ENCODE peak calls at places on chromosomes 5 and 9, in eight cellular contexts. G, V, X, N, B, S, J and C are unnamed samples.
A peak's percentile ranks its signal among the peaks of the same experiment; 100 is the strongest.

GRCh38 chr5:169013846-169014245 is 287.1 kb downstream of the SLIT3 start:
- DNase-seq in G (no peak), J (no peak), S (no peak), X (no peak), N (no peak), B (no peak), V (peak; percentile 77), C (no peak)

GRCh38 chr9:5441043-5441442 is 3.3 kb upstream of the PLGRKT start:
- DNase-seq in X (peak; percentile 42), S (no peak), J (no peak), V (no peak), G (no peak), B (no peak), N (no peak), C (peak; percentile 79)

GRCh38 chr9:94692601-94693000 is 33.9 kb upstream of the AOPEP start:
- DNase-seq in J (no peak), X (peak; percentile 81), S (no peak), N (no peak), V (no peak), G (no peak), B (no peak), C (no peak)

GRCh38 chr5:67287795-67288194 is 91.2 kb upstream of the CD180 start:
- DNase-seq in N (no peak), G (no peak), B (no peak), V (no peak), X (no peak), J (no peak), S (no peak), C (peak; percentile 72)

GRCh38 chr5:133741396-133741795 is 129.1 kb upstream of the FSTL4 start:
- DNase-seq in G (no peak), B (no peak), N (no peak), V (no peak), S (no peak), X (no peak), J (no peak), C (no peak)

GRCh38 chr9:94805585-94805984 is 79.1 kb downstream of the AOPEP start:
- DNase-seq in B (no peak), G (no peak), V (peak; percentile 58), N (no peak), X (peak; percentile 99), S (peak; percentile 75), J (peak; percentile 53), C (peak; percentile 97)

GRCh38 chr5:55232194-55232984 is 1.0 kb downstream of the CCNO start:
- DNase-seq in X (peak; percentile 55), G (peak; percentile 30), V (no peak), J (peak; percentile 49), S (no peak), N (no peak), B (no peak), C (no peak)

GRCh38 chr9:30178586-30178985 is 2205.9 kb upstream of the ACO1 start:
- DNase-seq in J (no peak), S (no peak), G (no peak), N (no peak), X (no peak), V (no peak), B (no peak), C (no peak)

GRCh38 chr5:1497795-1498622 is 25.8 kb downstream of the LPCAT1 start:
- DNase-seq in G (no peak), J (peak; percentile 39), X (no peak), B (no peak), N (peak; percentile 58), V (peak; percentile 64), S (no peak), C (no peak)
- TF ChIP-seq POLR2A in G (no peak), J (no peak), X (no peak), B (no peak), N (no peak), V (no peak), S (no peak), C (no peak)

DNA sequence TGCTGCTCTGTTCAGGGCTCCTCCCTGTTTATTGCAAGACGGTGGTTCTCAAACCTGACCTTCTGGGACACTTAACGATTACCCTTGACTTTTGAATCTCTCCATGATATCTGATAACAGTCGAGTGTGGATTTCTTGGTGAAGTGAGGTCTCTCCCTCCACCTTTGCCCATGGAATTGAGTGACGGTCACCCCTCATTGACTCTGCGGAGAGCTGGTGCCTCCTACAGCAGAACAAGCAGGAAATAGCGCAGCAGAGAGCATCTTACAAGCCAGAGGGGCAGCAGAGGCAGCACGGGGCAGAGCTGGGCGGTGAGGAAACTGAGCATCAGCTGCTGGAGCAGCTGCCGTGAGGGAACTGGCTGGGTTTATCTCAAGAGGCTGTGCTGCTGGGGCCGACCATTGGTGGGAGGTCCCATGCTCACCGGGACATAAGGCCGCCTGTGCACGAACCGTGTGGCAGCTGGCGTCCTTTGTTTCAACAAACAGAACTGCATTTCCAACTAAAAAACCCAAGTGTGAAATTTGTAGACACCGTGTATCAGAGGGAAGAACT is 189.8 kb downstream of the MTRR start:
- DNase-seq in B (no peak), S (no peak), J (no peak), N (no peak), X (no peak), V (no peak), G (no peak), C (no peak)
- TF ChIP-seq POLR2A in B (no peak), S (no peak), J (no peak), N (no peak), X (no peak), V (no peak), G (no peak), C (no peak)

DNA sequence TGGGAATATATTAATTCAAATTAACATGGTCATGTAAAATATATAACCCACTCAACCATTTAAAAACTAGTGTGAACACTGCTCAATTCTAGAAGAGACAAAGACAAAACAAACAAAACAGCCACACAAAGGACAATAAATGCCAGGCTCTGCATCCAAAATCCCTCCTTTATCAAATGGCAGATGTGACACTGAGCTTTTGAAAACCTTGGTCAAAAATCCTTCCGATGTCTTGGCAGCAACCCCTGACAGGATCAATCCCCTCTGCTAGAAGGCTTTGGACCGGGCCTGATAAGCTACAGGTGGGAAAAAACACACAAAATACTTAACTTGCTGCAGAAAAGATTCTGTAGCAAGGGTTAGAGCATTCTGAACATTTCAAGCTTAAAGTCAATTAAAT is 61.5 kb downstream of the ZFR start:
- DNase-seq in B (no peak), J (no peak), G (no peak), X (no peak), N (no peak), S (no peak), V (no peak), C (no peak)
- TF ChIP-seq POLR2A in B (no peak), J (no peak), G (no peak), X (no peak), N (no peak), S (no peak), V (no peak), C (no peak)

GRCh38 chr5:138438724-138439536 is at the start of gene REEP2:
- DNase-seq in G (peak; percentile 63), N (peak; percentile 49), V (peak; percentile 78), S (no peak), B (peak; percentile 34), J (peak; percentile 25), X (peak; percentile 22), C (peak; percentile 47)
- TF ChIP-seq POLR2A in G (no peak), N (peak; percentile 9), V (no peak), S (no peak), B (no peak), J (no peak), X (no peak), C (no peak)

GRCh38 chr9:33449715-33450114 is 2.3 kb upstream of the AQP3 start:
- DNase-seq in B (no peak), N (no peak), J (no peak), S (no peak), G (no peak), X (no peak), V (no peak), C (no peak)

GRCh38 chr9:33446507-33447403 is 638 bp downstream of the AQP3 start:
- DNase-seq in S (no peak), V (peak; percentile 99), N (peak; percentile 35), G (peak; percentile 72), J (peak; percentile 56), B (no peak), X (peak; percentile 36), C (peak; percentile 72)

GRCh38 chr9:33445941-33446506 is 1.4 kb downstream of the AQP3 start:
- DNase-seq in G (no peak), J (peak; percentile 42), B (no peak), X (no peak), V (no peak), N (no peak), S (no peak), C (no peak)

GRCh38 chr9:33448159-33448511 is 742 bp upstream of the AQP3 start:
- DNase-seq in G (no peak), B (no peak), X (no peak), V (no peak), S (peak; percentile 73), N (no peak), J (no peak), C (no peak)

DNA sequence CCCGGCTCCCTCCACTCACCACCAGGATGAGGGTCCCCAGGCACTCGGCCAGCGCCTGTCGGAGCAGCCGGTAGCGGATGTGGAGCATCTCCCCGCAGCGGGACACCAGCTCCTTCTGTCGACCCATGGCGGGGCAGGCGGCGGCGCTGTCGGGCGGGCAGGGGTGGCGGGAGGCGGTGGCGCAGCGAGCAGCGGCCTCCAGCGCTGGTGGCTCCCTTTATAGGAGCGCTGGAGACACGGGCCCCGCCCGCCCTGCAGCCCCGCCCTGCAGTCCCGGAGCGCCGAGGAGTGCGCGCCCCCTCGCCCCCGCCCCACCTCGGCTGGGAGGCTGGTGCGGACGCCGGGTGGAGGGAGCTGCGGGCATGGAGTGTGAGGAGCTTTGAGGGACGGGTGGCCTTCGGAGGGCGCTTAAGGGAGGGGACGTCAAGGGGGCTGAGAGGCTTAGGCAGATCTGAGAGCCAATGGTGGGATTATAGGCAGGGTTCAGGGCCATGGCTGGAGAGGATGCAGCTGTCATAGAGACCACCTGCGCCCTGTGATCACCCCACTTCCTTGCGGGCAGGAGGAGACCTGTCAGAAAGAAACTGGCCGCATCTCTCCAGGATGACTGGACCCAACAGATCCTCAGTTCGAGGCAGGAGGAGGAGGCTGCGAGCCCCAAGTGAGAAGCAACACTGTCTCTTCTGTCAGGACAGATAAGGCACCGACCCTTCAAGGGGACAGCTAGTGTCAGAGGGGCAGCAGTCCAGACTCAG is at the start of gene AQP3:
- DNase-seq in X (peak; percentile 63), B (no peak), G (peak; percentile 66), N (peak; percentile 62), J (peak; percentile 81), S (peak; percentile 59), V (peak; percentile 97), C (no peak)
- TF ChIP-seq POLR2A in X (peak; percentile 14), B (no peak), G (no peak), N (no peak), J (peak; percentile 44), S (no peak), V (no peak), C (no peak)

GRCh38 chr9:133478851-133479711 is at the start of gene SLC2A6:
- DNase-seq in N (peak; percentile 84), X (peak; percentile 71), V (peak; percentile 88), B (peak; percentile 74), J (peak; percentile 86), G (peak; percentile 81), S (peak; percentile 66), C (peak; percentile 63)
- TF ChIP-seq POLR2A in N (peak; percentile 28), X (peak; percentile 63), V (peak; percentile 42), B (peak; percentile 71), J (peak; percentile 10), G (no peak), S (no peak), C (no peak)